ENCODE peak calls at places on chromosomes 16 and 17, in four cellular contexts. P is RWPE1, U is left lobe of liver, I is nephron progenitor cell. J is an unnamed sample.

GRCh38 chr17:32123782-32124181 is 18.5 kb upstream of the RHOT1 start:
- DNase-seq in P (no peak), U (peak), I (no peak), J (no peak)

GRCh38 chr17:9150407-9151090 is 129.2 kb downstream of the NTN1 start:
- DNase-seq in P (no peak), U (no peak), I (no peak), J (no peak)

GRCh38 chr17:10067446-10068143 is 130.8 kb downstream of the GAS7 start:
- DNase-seq in P (peak), U (no peak), I (no peak), J (no peak)

GRCh38 chr16:67923414-67924127 is 8.1 kb downstream of the CTRL start:
- DNase-seq in P (no peak), U (peak), I (no peak), J (no peak)

GRCh38 chr17:28385037-28385797 is 13.7 kb downstream of the SARM1 start:
- DNase-seq in P (no peak), U (no peak), I (no peak), J (no peak)

GRCh38 chr16:30785126-30786106 is 1.6 kb downstream of the ZNF629 start:
- DNase-seq in P (no peak), U (no peak), I (no peak), J (no peak)

GRCh38 chr16:66622863-66623262 is 18.4 kb downstream of the CMTM3 start:
- DNase-seq in P (no peak), U (no peak), I (no peak), J (no peak)

GRCh38 chr17:14797801-14798200 is 467.3 kb downstream of the PMP22 start:
- DNase-seq in P (no peak), U (no peak), I (no peak), J (no peak)

GRCh38 chr16:57651344-57652333 is 16.5 kb upstream of the ADGRG3 start:
- DNase-seq in P (no peak), U (no peak), I (no peak), J (no peak)

GRCh38 chr16:68444058-68444657 is 4.2 kb downstream of the SMPD3 start:
- DNase-seq in P (peak), U (no peak), I (peak), J (peak)

GRCh38 chr17:49338883-49339282 is 23.2 kb downstream of the ZNF652 start:
- DNase-seq in P (no peak), U (no peak), I (no peak), J (no peak)

GRCh38 chr16:87076950-87077749 is 240.0 kb downstream of the C16orf95 start:
- DNase-seq in P (peak), U (peak), I (peak), J (peak)

GRCh38 chr17:13646411-13646810 is 44.7 kb upstream of the HS3ST3A1 start:
- DNase-seq in P (no peak), U (no peak), I (no peak), J (no peak)

GRCh38 chr17:69609495-69610315 is 195.2 kb downstream of the MAP2K6 start:
- DNase-seq in P (peak), U (no peak), I (peak), J (peak)

GRCh38 chr17:32118835-32119234 is 23.5 kb upstream of the RHOT1 start:
- DNase-seq in P (no peak), U (no peak), I (no peak), J (no peak)

GRCh38 chr17:14886200-14886739 is 378.9 kb downstream of the PMP22 start:
- DNase-seq in P (no peak), U (no peak), I (no peak), J (no peak)

GRCh38 chr17:29084476-29085148 is 41.7 kb downstream of the PIPOX start:
- DNase-seq in P (no peak), U (no peak), I (peak), J (no peak)

J was measured in H54.